ENCODE peak calls at places on chromosomes 5 and 9, in five cellular contexts. X is SW 1271, T is NCI-H1105, M is HFF-Myc, H is fibroblast of lung. F is an unnamed sample.

GRCh38 chr9:126984969-126985368 is 70.4 kb downstream of the RALGPS1 start:
- DNase-seq in H (no peak), X (no peak), T (no peak), M (no peak), F (no peak)

GRCh38 chr5:171201285-171201684 is 107.8 kb upstream of the TLX3 start:
- DNase-seq in H (no peak), M (no peak), T (peak), X (no peak), F (no peak)

GRCh38 chr5:72448368-72448767 is 58.8 kb downstream of the ZNF366 start:
- DNase-seq in X (no peak), H (no peak), M (no peak), T (no peak), F (no peak)

GRCh38 chr5:10364186-10364689 is 10.7 kb downstream of the MARCHF6 start:
- DNase-seq in T (no peak), M (no peak), X (no peak), H (no peak), F (no peak)

GRCh38 chr5:35171108-35171507 is 59.2 kb downstream of the PRLR start:
- DNase-seq in H (no peak), M (no peak), T (no peak), X (no peak), F (no peak)

GRCh38 chr9:133945314-133945975 is 46.7 kb downstream of the VAV2 start:
- DNase-seq in X (no peak), M (no peak), T (no peak), H (no peak), F (no peak)

GRCh38 chr5:73950441-73950873 is 324.5 kb downstream of the ARHGEF28 start:
- DNase-seq in T (no peak), M (no peak), H (peak), X (no peak), F (no peak)

GRCh38 chr9:94108584-94108983 is 24.3 kb downstream of the PTPDC1 start:
- DNase-seq in M (no peak), T (no peak), H (peak), X (no peak), F (no peak)

GRCh38 chr5:109225695-109226094 is 184.1 kb downstream of the PJA2 start:
- DNase-seq in H (peak), M (no peak), X (no peak), T (no peak), F (no peak)

GRCh38 chr9:111975709-111976108 is 79.1 kb downstream of the UGCG start:
- DNase-seq in X (no peak), H (no peak), T (no peak), M (no peak), F (no peak)

GRCh38 chr9:32589083-32589713 is 16.2 kb upstream of the NDUFB6 start:
- DNase-seq in X (no peak), T (no peak), M (peak), H (peak), F (no peak)

GRCh38 chr5:170773031-170773985 is 10.2 kb upstream of the GABRP start:
- DNase-seq in T (no peak), X (no peak), H (no peak), M (no peak), F (no peak)

GRCh38 chr5:38553001-38553521 is 3.4 kb downstream of the LIFR start:
- DNase-seq in M (no peak), T (no peak), X (no peak), H (no peak), F (no peak)

GRCh38 chr5:101915559-101915958 is 380.5 kb downstream of the SLCO4C1 start:
- DNase-seq in T (no peak), M (no peak), H (peak), X (no peak), F (no peak)

GRCh38 chr9:138022121-138022741 is 144.6 kb downstream of the CACNA1B start:
- DNase-seq in M (no peak), T (no peak), H (no peak), X (no peak), F (no peak)

GRCh38 chr9:128729766-128730517 is 6.0 kb upstream of the ZDHHC12 start:
- DNase-seq in M (no peak), X (no peak), T (no peak), H (no peak), F (no peak)

GRCh38 chr9:133979124-133979920 is 12.8 kb downstream of the VAV2 start:
- DNase-seq in X (no peak), T (no peak), M (no peak), H (peak), F (no peak)

GRCh38 chr5:11719888-11720481 is 184.3 kb downstream of the CTNND2 start:
- DNase-seq in M (no peak), T (peak), H (peak), X (peak), F (no peak)

GRCh38 chr9:108636023-108636422 is 219.8 kb downstream of the ACTL7B start:
- DNase-seq in T (no peak), X (no peak), H (no peak), M (no peak), F (no peak)

GRCh38 chr9:71587576-71588362 is 180.5 kb downstream of the CEMIP2 start:
- DNase-seq in M (no peak), X (no peak), H (peak), T (no peak), F (no peak)

GRCh38 chr9:21993893-21994525 is at the start of gene CDKN2A:
- DNase-seq in H (peak), T (no peak), X (no peak), M (no peak), F (no peak)

GRCh38 chr9:762217-762616 is 79.3 kb upstream of the DMRT1 start:
- DNase-seq in X (no peak), M (no peak), H (no peak), T (no peak), F (no peak)

GRCh38 chr9:129075996-129076639 is 4.8 kb upstream of the DOLPP1 start:
- DNase-seq in T (no peak), M (no peak), H (no peak), X (no peak), F (no peak)